ENCODE peak calls at places on chromosomes 1 and 21, in four cellular contexts. L is lower lobe of right lung, W is HS-5, B is fibroblast of lung. G is an unnamed sample.

GRCh38 chr1:1001631-1002300 is 1.9 kb upstream of the HES4 start:
- DNase-seq in B (peak), L (peak), W (peak), G (peak)

GRCh38 chr1:218312509-218312908 is 27.4 kb downstream of the RRP15 start:
- DNase-seq in W (peak), B (peak), L (no peak), G (no peak)

GRCh38 chr1:219710529-219711194 is 97.8 kb upstream of the ZC3H11B start:
- DNase-seq in L (no peak), B (peak), W (peak), G (peak)

GRCh38 chr1:1921459-1921862 is 2.4 kb upstream of the TMEM52 start:
- DNase-seq in B (no peak), L (no peak), W (no peak), G (no peak)

GRCh38 chr21:34730756-34731445 is 62.1 kb downstream of the CLIC6 start:
- DNase-seq in L (no peak), B (no peak), W (no peak), G (no peak)

GRCh38 chr1:172135923-172136610 is 284.4 kb upstream of the C1orf105 start:
- DNase-seq in L (no peak), B (peak), W (no peak), G (peak)

GRCh38 chr1:30362603-30362990 is 360.8 kb downstream of the MATN1 start:
- DNase-seq in L (no peak), W (no peak), B (no peak), G (no peak)

GRCh38 chr1:113581323-113581722 is 178.0 kb downstream of the PHTF1 start:
- DNase-seq in B (no peak), L (no peak), W (no peak), G (no peak)

GRCh38 chr1:65992160-65993046 is 199.7 kb downstream of the PDE4B start:
- DNase-seq in B (peak), W (no peak), L (no peak), G (peak)

GRCh38 chr1:11456970-11457369 is 22.0 kb upstream of the DISP3 start:
- DNase-seq in W (no peak), L (no peak), B (no peak), G (no peak)

GRCh38 chr1:43885311-43885801 is 48.2 kb upstream of the ARTN start:
- DNase-seq in B (no peak), W (no peak), L (no peak), G (no peak)

G was measured in fibroblast of the aortic adventitia.